ENCODE peak calls at places on chromosome 20, in nine cellular contexts. One of them, this sample, is unnamed.

GRCh38 chr20:12166053-12166717 is 248.5 kb downstream of the BTBD3 start:
- DNase-seq in CD8-positive, alpha-beta T cell: no peak
- DNase-seq in transverse colon: peak; percentile 41
- DNase-seq in endothelial cell of umbilical vein: no peak
- DNase-seq in bronchial epithelial cell: peak; percentile 57
- DNase-seq in left ventricle myocardium inferior: peak; percentile 67
- DNase-seq in body of pancreas: peak; percentile 72
- DNase-seq in GM12865: no peak
- DNase-seq in neural progenitor cell: no peak
- DNase-seq in this sample: no peak

GRCh38 chr20:3710027-3710426 is 2.4 kb downstream of the SIGLEC1 start:
- DNase-seq in transverse colon: no peak
- DNase-seq in neural progenitor cell: no peak
- DNase-seq in endothelial cell of umbilical vein: no peak
- DNase-seq in GM12865: no peak
- DNase-seq in left ventricle myocardium inferior: no peak
- DNase-seq in bronchial epithelial cell: no peak
- DNase-seq in CD8-positive, alpha-beta T cell: no peak
- DNase-seq in body of pancreas: no peak
- DNase-seq in this sample: no peak

GRCh38 chr20:19275630-19276071 is 63.2 kb downstream of the SLC24A3 start:
- DNase-seq in GM12865: no peak
- DNase-seq in bronchial epithelial cell: peak; percentile 16
- DNase-seq in left ventricle myocardium inferior: peak; percentile 59
- DNase-seq in transverse colon: peak; percentile 63
- DNase-seq in neural progenitor cell: no peak
- DNase-seq in endothelial cell of umbilical vein: no peak
- DNase-seq in CD8-positive, alpha-beta T cell: no peak
- DNase-seq in body of pancreas: peak; percentile 58
- DNase-seq in this sample: no peak

GRCh38 chr20:47320990-47321805 is 35.3 kb downstream of the ZMYND8 start:
- DNase-seq in bronchial epithelial cell: peak; percentile 68
- DNase-seq in neural progenitor cell: no peak
- DNase-seq in transverse colon: peak; percentile 45
- DNase-seq in left ventricle myocardium inferior: no peak
- DNase-seq in GM12865: no peak
- DNase-seq in CD8-positive, alpha-beta T cell: no peak
- DNase-seq in body of pancreas: peak; percentile 51
- DNase-seq in endothelial cell of umbilical vein: no peak
- DNase-seq in this sample: no peak

GRCh38 chr20:56422131-56422823 is 10.2 kb downstream of the CASS4 start:
- DNase-seq in CD8-positive, alpha-beta T cell: no peak
- DNase-seq in bronchial epithelial cell: peak; percentile 44
- DNase-seq in body of pancreas: no peak
- DNase-seq in endothelial cell of umbilical vein: peak; percentile 93
- DNase-seq in neural progenitor cell: no peak
- DNase-seq in transverse colon: no peak
- DNase-seq in GM12865: no peak
- DNase-seq in left ventricle myocardium inferior: no peak
- DNase-seq in this sample: no peak

GRCh38 chr20:10171864-10172751 is 46.5 kb upstream of the SNAP25 start:
- DNase-seq in GM12865: no peak
- DNase-seq in endothelial cell of umbilical vein: peak; percentile 37
- DNase-seq in neural progenitor cell: peak; percentile 63
- DNase-seq in bronchial epithelial cell: peak; percentile 46
- DNase-seq in body of pancreas: peak; percentile 63
- DNase-seq in transverse colon: peak; percentile 22
- DNase-seq in left ventricle myocardium inferior: no peak
- DNase-seq in CD8-positive, alpha-beta T cell: no peak
- DNase-seq in this sample: peak; percentile 66

GRCh38 chr20:8974009-8974708 is 94.7 kb upstream of the PLCB4 start:
- DNase-seq in neural progenitor cell: no peak
- DNase-seq in CD8-positive, alpha-beta T cell: no peak
- DNase-seq in transverse colon: no peak
- DNase-seq in left ventricle myocardium inferior: no peak
- DNase-seq in body of pancreas: no peak
- DNase-seq in endothelial cell of umbilical vein: no peak
- DNase-seq in GM12865: no peak
- DNase-seq in bronchial epithelial cell: no peak
- DNase-seq in this sample: no peak

GRCh38 chr20:682123-682522 is 6.5 kb upstream of the SCRT2 start:
- DNase-seq in endothelial cell of umbilical vein: no peak
- DNase-seq in CD8-positive, alpha-beta T cell: no peak
- DNase-seq in body of pancreas: no peak
- DNase-seq in left ventricle myocardium inferior: no peak
- DNase-seq in bronchial epithelial cell: no peak
- DNase-seq in neural progenitor cell: no peak
- DNase-seq in GM12865: no peak
- DNase-seq in transverse colon: no peak
- DNase-seq in this sample: no peak

GRCh38 chr20:33475381-33476160 is 14.3 kb upstream of the CBFA2T2 start:
- DNase-seq in left ventricle myocardium inferior: no peak
- DNase-seq in endothelial cell of umbilical vein: no peak
- DNase-seq in neural progenitor cell: peak; percentile 46
- DNase-seq in CD8-positive, alpha-beta T cell: no peak
- DNase-seq in bronchial epithelial cell: no peak
- DNase-seq in transverse colon: peak; percentile 27
- DNase-seq in body of pancreas: no peak
- DNase-seq in GM12865: no peak
- DNase-seq in this sample: no peak

GRCh38 chr20:36034875-36035274 is 66.5 kb downstream of the CNBD2 start:
- DNase-seq in transverse colon: no peak
- DNase-seq in neural progenitor cell: no peak
- DNase-seq in bronchial epithelial cell: no peak
- DNase-seq in left ventricle myocardium inferior: no peak
- DNase-seq in body of pancreas: no peak
- DNase-seq in GM12865: no peak
- DNase-seq in endothelial cell of umbilical vein: no peak
- DNase-seq in CD8-positive, alpha-beta T cell: no peak
- DNase-seq in this sample: no peak

GRCh38 chr20:11496382-11496781 is 421.3 kb upstream of the BTBD3 start:
- DNase-seq in transverse colon: no peak
- DNase-seq in left ventricle myocardium inferior: no peak
- DNase-seq in neural progenitor cell: peak; percentile 11
- DNase-seq in body of pancreas: no peak
- DNase-seq in endothelial cell of umbilical vein: no peak
- DNase-seq in bronchial epithelial cell: no peak
- DNase-seq in GM12865: no peak
- DNase-seq in CD8-positive, alpha-beta T cell: no peak
- DNase-seq in this sample: peak; percentile 3

GRCh38 chr20:17042122-17042521 is 184.7 kb upstream of the PCSK2 start:
- DNase-seq in left ventricle myocardium inferior: no peak
- DNase-seq in bronchial epithelial cell: no peak
- DNase-seq in neural progenitor cell: no peak
- DNase-seq in GM12865: no peak
- DNase-seq in body of pancreas: no peak
- DNase-seq in endothelial cell of umbilical vein: no peak
- DNase-seq in transverse colon: no peak
- DNase-seq in CD8-positive, alpha-beta T cell: no peak
- DNase-seq in this sample: no peak

GRCh38 chr20:44576297-44576696 is 6.1 kb upstream of the PKIG start:
- DNase-seq in CD8-positive, alpha-beta T cell: no peak
- DNase-seq in left ventricle myocardium inferior: no peak
- DNase-seq in endothelial cell of umbilical vein: peak; percentile 76
- DNase-seq in body of pancreas: peak; percentile 11
- DNase-seq in neural progenitor cell: no peak
- DNase-seq in bronchial epithelial cell: peak; percentile 23
- DNase-seq in GM12865: peak; percentile 66
- DNase-seq in transverse colon: no peak
- DNase-seq in this sample: no peak

GRCh38 chr20:36482044-36482473 is 59.3 kb upstream of the MYL9 start:
- DNase-seq in body of pancreas: peak; percentile 79
- DNase-seq in neural progenitor cell: no peak
- DNase-seq in endothelial cell of umbilical vein: no peak
- DNase-seq in CD8-positive, alpha-beta T cell: no peak
- DNase-seq in left ventricle myocardium inferior: peak; percentile 68
- DNase-seq in transverse colon: no peak
- DNase-seq in bronchial epithelial cell: no peak
- DNase-seq in GM12865: no peak
- DNase-seq in this sample: no peak

GRCh38 chr20:57620999-57621398 is 773 bp upstream of the ZBP1 start:
- DNase-seq in neural progenitor cell: no peak
- DNase-seq in CD8-positive, alpha-beta T cell: no peak
- DNase-seq in bronchial epithelial cell: no peak
- DNase-seq in left ventricle myocardium inferior: no peak
- DNase-seq in transverse colon: peak; percentile 58
- DNase-seq in endothelial cell of umbilical vein: no peak
- DNase-seq in body of pancreas: no peak
- DNase-seq in GM12865: peak; percentile 50
- DNase-seq in this sample: no peak

GRCh38 chr20:14673164-14673563 is 335.8 kb upstream of the FLRT3 start:
- DNase-seq in endothelial cell of umbilical vein: no peak
- DNase-seq in neural progenitor cell: no peak
- DNase-seq in left ventricle myocardium inferior: no peak
- DNase-seq in GM12865: no peak
- DNase-seq in CD8-positive, alpha-beta T cell: no peak
- DNase-seq in bronchial epithelial cell: no peak
- DNase-seq in body of pancreas: no peak
- DNase-seq in transverse colon: no peak
- DNase-seq in this sample: no peak

GRCh38 chr20:32191873-32192272 is 15.7 kb downstream of the PLAGL2 start:
- DNase-seq in bronchial epithelial cell: no peak
- DNase-seq in endothelial cell of umbilical vein: no peak
- DNase-seq in transverse colon: no peak
- DNase-seq in neural progenitor cell: no peak
- DNase-seq in body of pancreas: no peak
- DNase-seq in CD8-positive, alpha-beta T cell: no peak
- DNase-seq in left ventricle myocardium inferior: no peak
- DNase-seq in GM12865: no peak
- DNase-seq in this sample: no peak

GRCh38 chr20:32191422-32191821 is 16.1 kb downstream of the PLAGL2 start:
- DNase-seq in neural progenitor cell: no peak
- DNase-seq in endothelial cell of umbilical vein: no peak
- DNase-seq in GM12865: no peak
- DNase-seq in bronchial epithelial cell: no peak
- DNase-seq in body of pancreas: no peak
- DNase-seq in transverse colon: no peak
- DNase-seq in left ventricle myocardium inferior: no peak
- DNase-seq in CD8-positive, alpha-beta T cell: no peak
- DNase-seq in this sample: no peak

GRCh38 chr20:32189691-32190607 is 17.6 kb downstream of the PLAGL2 start:
- DNase-seq in transverse colon: peak; percentile 37
- DNase-seq in endothelial cell of umbilical vein: peak; percentile 41
- DNase-seq in GM12865: no peak
- DNase-seq in body of pancreas: no peak
- DNase-seq in bronchial epithelial cell: no peak
- DNase-seq in neural progenitor cell: peak; percentile 90
- DNase-seq in CD8-positive, alpha-beta T cell: peak; percentile 38
- DNase-seq in left ventricle myocardium inferior: peak; percentile 50
- DNase-seq in this sample: peak; percentile 86

GRCh38 chr20:32189123-32189410 is 18.5 kb downstream of the PLAGL2 start:
- DNase-seq in CD8-positive, alpha-beta T cell: no peak
- DNase-seq in endothelial cell of umbilical vein: no peak
- DNase-seq in left ventricle myocardium inferior: no peak
- DNase-seq in body of pancreas: no peak
- DNase-seq in transverse colon: no peak
- DNase-seq in neural progenitor cell: no peak
- DNase-seq in bronchial epithelial cell: no peak
- DNase-seq in GM12865: no peak
- DNase-seq in this sample: no peak

GRCh38 chr20:32190608-32191415 is 16.7 kb downstream of the PLAGL2 start:
- DNase-seq in endothelial cell of umbilical vein: peak; percentile 10
- DNase-seq in left ventricle myocardium inferior: no peak
- DNase-seq in transverse colon: no peak
- DNase-seq in GM12865: no peak
- DNase-seq in body of pancreas: no peak
- DNase-seq in CD8-positive, alpha-beta T cell: no peak
- DNase-seq in neural progenitor cell: peak; percentile 44
- DNase-seq in bronchial epithelial cell: no peak
- DNase-seq in this sample: no peak
- TF ChIP-seq CTCF in endothelial cell of umbilical vein: no peak
- TF ChIP-seq CTCF in left ventricle myocardium inferior: no peak
- TF ChIP-seq CTCF in transverse colon: peak; percentile 8
- TF ChIP-seq CTCF in GM12865: no peak
- TF ChIP-seq CTCF in body of pancreas: no peak
- TF ChIP-seq CTCF in CD8-positive, alpha-beta T cell: no peak
- TF ChIP-seq CTCF in neural progenitor cell: no peak
- TF ChIP-seq CTCF in bronchial epithelial cell: no peak
- TF ChIP-seq CTCF in this sample: no peak

DNA sequence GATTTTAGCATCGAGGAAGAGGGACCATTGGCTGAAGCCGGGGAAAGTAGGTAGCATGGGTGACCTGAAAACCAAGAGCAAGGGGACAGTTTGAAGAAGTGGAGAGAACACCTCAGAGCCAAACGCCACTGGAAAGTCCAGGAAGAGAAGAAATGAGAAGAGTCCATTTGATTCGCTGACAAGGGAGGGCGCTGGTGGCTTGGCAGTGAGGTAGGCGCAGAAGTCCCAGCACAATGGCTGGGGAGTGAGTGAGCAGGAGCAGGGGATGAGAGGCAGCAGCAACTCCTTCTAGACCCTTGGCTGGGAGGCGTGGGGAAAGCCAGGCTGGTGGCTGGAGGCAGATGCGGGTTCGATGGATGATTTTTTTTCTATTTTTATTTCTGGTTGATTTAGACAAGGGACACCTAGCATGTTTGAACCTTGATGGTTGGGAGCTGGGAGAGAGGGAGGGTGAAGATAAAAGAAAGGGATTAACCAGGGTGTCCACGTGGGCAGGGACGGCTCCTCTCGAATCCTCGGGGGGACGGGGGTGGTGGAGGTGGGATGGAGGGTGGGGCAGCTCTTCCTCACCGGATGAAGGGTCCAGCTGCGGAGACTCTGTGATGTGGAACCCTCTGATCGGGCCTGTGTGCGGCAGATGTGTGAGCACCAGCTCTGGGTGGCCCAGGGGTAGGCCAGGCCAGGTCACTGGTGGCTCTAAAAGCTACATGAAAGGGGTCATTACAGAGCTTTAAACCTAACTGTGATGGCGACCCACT is 164.2 kb downstream of the NFATC2 start:
- DNase-seq in left ventricle myocardium inferior: no peak
- DNase-seq in neural progenitor cell: peak; percentile 63
- DNase-seq in GM12865: peak; percentile 25
- DNase-seq in transverse colon: no peak
- DNase-seq in body of pancreas: no peak
- DNase-seq in bronchial epithelial cell: no peak
- DNase-seq in endothelial cell of umbilical vein: no peak
- DNase-seq in CD8-positive, alpha-beta T cell: no peak
- DNase-seq in this sample: no peak
- TF ChIP-seq CTCF in left ventricle myocardium inferior: no peak
- TF ChIP-seq CTCF in neural progenitor cell: peak; percentile 56
- TF ChIP-seq CTCF in GM12865: peak; percentile 5
- TF ChIP-seq CTCF in transverse colon: no peak
- TF ChIP-seq CTCF in body of pancreas: peak; percentile 8
- TF ChIP-seq CTCF in bronchial epithelial cell: peak; percentile 13
- TF ChIP-seq CTCF in endothelial cell of umbilical vein: no peak
- TF ChIP-seq CTCF in CD8-positive, alpha-beta T cell: no peak
- TF ChIP-seq CTCF in this sample: no peak

GRCh38 chr20:58963060-58963584 is 17.9 kb upstream of the NELFCD start:
- DNase-seq in GM12865: no peak
- DNase-seq in transverse colon: no peak
- DNase-seq in neural progenitor cell: no peak
- DNase-seq in bronchial epithelial cell: no peak
- DNase-seq in left ventricle myocardium inferior: no peak
- DNase-seq in endothelial cell of umbilical vein: no peak
- DNase-seq in CD8-positive, alpha-beta T cell: no peak
- DNase-seq in body of pancreas: no peak
- DNase-seq in this sample: no peak
- TF ChIP-seq CTCF in GM12865: no peak
- TF ChIP-seq CTCF in transverse colon: no peak
- TF ChIP-seq CTCF in neural progenitor cell: peak; percentile 24
- TF ChIP-seq CTCF in bronchial epithelial cell: no peak
- TF ChIP-seq CTCF in left ventricle myocardium inferior: no peak
- TF ChIP-seq CTCF in endothelial cell of umbilical vein: no peak
- TF ChIP-seq CTCF in CD8-positive, alpha-beta T cell: no peak
- TF ChIP-seq CTCF in body of pancreas: no peak
- TF ChIP-seq CTCF in this sample: no peak

GRCh38 chr20:62875419-62876355 is 14.1 kb upstream of the TCFL5 start:
- DNase-seq in endothelial cell of umbilical vein: peak; percentile 77
- DNase-seq in bronchial epithelial cell: peak; percentile 42
- DNase-seq in body of pancreas: peak; percentile 77
- DNase-seq in left ventricle myocardium inferior: peak; percentile 81
- DNase-seq in transverse colon: peak; percentile 78
- DNase-seq in GM12865: no peak
- DNase-seq in CD8-positive, alpha-beta T cell: no peak
- DNase-seq in neural progenitor cell: peak; percentile 90
- DNase-seq in this sample: peak; percentile 71
- TF ChIP-seq CTCF in endothelial cell of umbilical vein: peak; percentile 23
- TF ChIP-seq CTCF in bronchial epithelial cell: peak; percentile 30
- TF ChIP-seq CTCF in body of pancreas: peak; percentile 45
- TF ChIP-seq CTCF in left ventricle myocardium inferior: peak; percentile 59
- TF ChIP-seq CTCF in transverse colon: peak; percentile 49
- TF ChIP-seq CTCF in GM12865: no peak
- TF ChIP-seq CTCF in CD8-positive, alpha-beta T cell: no peak
- TF ChIP-seq CTCF in neural progenitor cell: peak; percentile 53
- TF ChIP-seq CTCF in this sample: peak; percentile 18

This sample was measured in nephron progenitor cell.